ENCODE peak calls at places on chromosomes 16 and 17, in ten cellular contexts. One of them, this sample, is unnamed.

GRCh38 chr17:70552230-70552981 is 383.1 kb downstream of the KCNJ2 start:
- DNase-seq in uterus: no peak
- DNase-seq in suprapubic skin: no peak
- DNase-seq in HCT116: peak
- DNase-seq in ovary: no peak
- DNase-seq in heart left ventricle: no peak
- DNase-seq in body of pancreas: no peak
- DNase-seq in gastrocnemius medialis: no peak
- DNase-seq in tibial nerve: no peak
- DNase-seq in A549: peak
- DNase-seq in this sample: no peak

GRCh38 chr17:44221072-44221861 is 1.8 kb upstream of the UBTF start:
- DNase-seq in uterus: peak
- DNase-seq in suprapubic skin: peak
- DNase-seq in HCT116: no peak
- DNase-seq in ovary: peak
- DNase-seq in heart left ventricle: peak
- DNase-seq in body of pancreas: peak
- DNase-seq in gastrocnemius medialis: peak
- DNase-seq in tibial nerve: peak
- DNase-seq in A549: peak
- DNase-seq in this sample: peak

GRCh38 chr17:65104541-65104940 is 32.6 kb upstream of the RGS9 start:
- DNase-seq in uterus: no peak
- DNase-seq in suprapubic skin: no peak
- DNase-seq in HCT116: no peak
- DNase-seq in ovary: no peak
- DNase-seq in heart left ventricle: no peak
- DNase-seq in body of pancreas: no peak
- DNase-seq in gastrocnemius medialis: no peak
- DNase-seq in tibial nerve: no peak
- DNase-seq in A549: no peak
- DNase-seq in this sample: no peak

GRCh38 chr17:53837131-53837530 is 14.4 kb downstream of the KIF2B start:
- DNase-seq in uterus: no peak
- DNase-seq in suprapubic skin: no peak
- DNase-seq in HCT116: no peak
- DNase-seq in ovary: no peak
- DNase-seq in heart left ventricle: no peak
- DNase-seq in body of pancreas: no peak
- DNase-seq in gastrocnemius medialis: no peak
- DNase-seq in tibial nerve: no peak
- DNase-seq in A549: no peak
- DNase-seq in this sample: no peak

GRCh38 chr17:77317091-77317519 is 176.3 kb downstream of the SEC14L1 start:
- DNase-seq in uterus: no peak
- DNase-seq in suprapubic skin: peak
- DNase-seq in HCT116: no peak
- DNase-seq in ovary: no peak
- DNase-seq in heart left ventricle: peak
- DNase-seq in body of pancreas: no peak
- DNase-seq in gastrocnemius medialis: no peak
- DNase-seq in tibial nerve: no peak
- DNase-seq in A549: no peak
- DNase-seq in this sample: no peak

GRCh38 chr16:11181889-11182279 is 74.1 kb downstream of the SOCS1 start:
- DNase-seq in uterus: no peak
- DNase-seq in suprapubic skin: no peak
- DNase-seq in HCT116: no peak
- DNase-seq in ovary: no peak
- DNase-seq in heart left ventricle: no peak
- DNase-seq in body of pancreas: no peak
- DNase-seq in gastrocnemius medialis: no peak
- DNase-seq in tibial nerve: no peak
- DNase-seq in A549: no peak
- DNase-seq in this sample: peak

GRCh38 chr16:69514366-69514765 is 51.4 kb upstream of the NFAT5 start:
- DNase-seq in uterus: no peak
- DNase-seq in suprapubic skin: no peak
- DNase-seq in HCT116: no peak
- DNase-seq in ovary: no peak
- DNase-seq in heart left ventricle: no peak
- DNase-seq in body of pancreas: no peak
- DNase-seq in gastrocnemius medialis: no peak
- DNase-seq in tibial nerve: no peak
- DNase-seq in A549: no peak
- DNase-seq in this sample: no peak

GRCh38 chr16:66901626-66902025 is 17.1 kb downstream of the CDH16 start:
- DNase-seq in uterus: no peak
- DNase-seq in suprapubic skin: no peak
- DNase-seq in HCT116: no peak
- DNase-seq in ovary: no peak
- DNase-seq in heart left ventricle: no peak
- DNase-seq in body of pancreas: no peak
- DNase-seq in gastrocnemius medialis: peak
- DNase-seq in tibial nerve: no peak
- DNase-seq in A549: no peak
- DNase-seq in this sample: peak

GRCh38 chr17:16987830-16988601 is 16.1 kb upstream of the TNFRSF13B start:
- DNase-seq in uterus: peak
- DNase-seq in suprapubic skin: peak
- DNase-seq in HCT116: no peak
- DNase-seq in ovary: no peak
- DNase-seq in heart left ventricle: peak
- DNase-seq in body of pancreas: peak
- DNase-seq in gastrocnemius medialis: peak
- DNase-seq in tibial nerve: peak
- DNase-seq in A549: peak
- DNase-seq in this sample: no peak

GRCh38 chr17:16988749-16989229 is 16.9 kb upstream of the TNFRSF13B start:
- DNase-seq in uterus: no peak
- DNase-seq in suprapubic skin: no peak
- DNase-seq in HCT116: no peak
- DNase-seq in ovary: no peak
- DNase-seq in heart left ventricle: no peak
- DNase-seq in body of pancreas: no peak
- DNase-seq in gastrocnemius medialis: no peak
- DNase-seq in tibial nerve: no peak
- DNase-seq in A549: no peak
- DNase-seq in this sample: no peak

GRCh38 chr17:16989953-16990860 is 18.3 kb upstream of the TNFRSF13B start:
- DNase-seq in uterus: no peak
- DNase-seq in suprapubic skin: no peak
- DNase-seq in HCT116: no peak
- DNase-seq in ovary: no peak
- DNase-seq in heart left ventricle: no peak
- DNase-seq in body of pancreas: no peak
- DNase-seq in gastrocnemius medialis: no peak
- DNase-seq in tibial nerve: no peak
- DNase-seq in A549: no peak
- DNase-seq in this sample: no peak

GRCh38 chr17:16991349-16992009 is 19.6 kb upstream of the TNFRSF13B start:
- DNase-seq in uterus: peak
- DNase-seq in suprapubic skin: peak
- DNase-seq in HCT116: peak
- DNase-seq in ovary: peak
- DNase-seq in heart left ventricle: peak
- DNase-seq in body of pancreas: peak
- DNase-seq in gastrocnemius medialis: peak
- DNase-seq in tibial nerve: peak
- DNase-seq in A549: peak
- DNase-seq in this sample: peak

DNA sequence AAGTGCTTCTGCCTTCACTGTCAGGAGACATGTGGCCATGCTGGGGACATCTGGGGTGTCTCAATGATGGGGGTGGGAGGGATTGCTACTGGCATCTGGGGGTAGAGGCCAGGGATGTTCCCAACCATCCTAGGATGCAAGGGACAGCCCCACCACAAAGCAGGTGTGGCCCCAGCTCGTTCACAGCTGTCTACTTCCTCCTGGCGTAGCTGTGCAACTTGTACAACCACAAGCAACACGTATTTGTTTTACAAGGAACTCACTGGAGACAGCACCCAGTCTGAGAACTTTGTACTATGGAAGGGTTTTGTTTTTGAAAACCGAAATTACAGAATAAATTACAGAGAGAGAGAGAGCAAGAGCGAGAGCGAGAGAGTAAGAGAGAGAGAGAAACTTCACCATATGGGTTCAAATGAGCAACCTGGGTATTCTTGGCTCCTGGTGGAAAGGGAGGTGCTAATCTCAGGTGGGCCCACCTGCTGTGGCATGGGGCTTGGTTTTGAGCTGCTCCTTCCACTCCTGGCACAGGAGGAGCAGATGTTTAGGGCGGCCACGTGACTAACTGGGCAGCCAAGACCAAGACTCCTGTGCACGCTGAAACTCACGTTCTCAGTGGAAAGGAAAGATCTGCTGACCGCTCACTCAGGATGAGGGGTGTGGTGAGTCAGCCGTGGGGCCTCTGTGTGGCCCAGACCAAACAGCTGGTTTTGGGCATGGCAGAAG is 17.5 kb upstream of the TNFRSF13B start:
- DNase-seq in uterus: no peak
- DNase-seq in suprapubic skin: no peak
- DNase-seq in HCT116: no peak
- DNase-seq in ovary: no peak
- DNase-seq in heart left ventricle: no peak
- DNase-seq in body of pancreas: no peak
- DNase-seq in gastrocnemius medialis: no peak
- DNase-seq in tibial nerve: no peak
- DNase-seq in A549: no peak
- DNase-seq in this sample: no peak
- TF ChIP-seq POLR2A in uterus: no peak
- TF ChIP-seq POLR2A in suprapubic skin: no peak
- TF ChIP-seq POLR2A in HCT116: no peak
- TF ChIP-seq POLR2A in ovary: no peak
- TF ChIP-seq POLR2A in heart left ventricle: no peak
- TF ChIP-seq POLR2A in body of pancreas: no peak
- TF ChIP-seq POLR2A in gastrocnemius medialis: no peak
- TF ChIP-seq POLR2A in tibial nerve: no peak
- TF ChIP-seq POLR2A in A549: no peak
- TF ChIP-seq POLR2A in this sample: no peak

GRCh38 chr17:82006468-82007227 is 16.0 kb downstream of the CENPX start:
- DNase-seq in uterus: peak
- DNase-seq in suprapubic skin: no peak
- DNase-seq in HCT116: no peak
- DNase-seq in ovary: no peak
- DNase-seq in heart left ventricle: no peak
- DNase-seq in body of pancreas: no peak
- DNase-seq in gastrocnemius medialis: no peak
- DNase-seq in tibial nerve: no peak
- DNase-seq in A549: no peak
- DNase-seq in this sample: no peak

GRCh38 chr17:82004485-82005455 is 17.9 kb downstream of the CENPX start:
- DNase-seq in uterus: no peak
- DNase-seq in suprapubic skin: no peak
- DNase-seq in HCT116: no peak
- DNase-seq in ovary: no peak
- DNase-seq in heart left ventricle: no peak
- DNase-seq in body of pancreas: no peak
- DNase-seq in gastrocnemius medialis: no peak
- DNase-seq in tibial nerve: no peak
- DNase-seq in A549: no peak
- DNase-seq in this sample: no peak

GRCh38 chr17:82007228-82007494 is 15.5 kb downstream of the CENPX start:
- DNase-seq in uterus: no peak
- DNase-seq in suprapubic skin: no peak
- DNase-seq in HCT116: no peak
- DNase-seq in ovary: no peak
- DNase-seq in heart left ventricle: no peak
- DNase-seq in body of pancreas: no peak
- DNase-seq in gastrocnemius medialis: no peak
- DNase-seq in tibial nerve: no peak
- DNase-seq in A549: no peak
- DNase-seq in this sample: no peak

GRCh38 chr17:82007495-82008257 is 15.0 kb downstream of the CENPX start:
- DNase-seq in uterus: no peak
- DNase-seq in suprapubic skin: no peak
- DNase-seq in HCT116: no peak
- DNase-seq in ovary: no peak
- DNase-seq in heart left ventricle: no peak
- DNase-seq in body of pancreas: no peak
- DNase-seq in gastrocnemius medialis: no peak
- DNase-seq in tibial nerve: no peak
- DNase-seq in A549: no peak
- DNase-seq in this sample: no peak

GRCh38 chr17:82005701-82006348 is 16.9 kb downstream of the CENPX start:
- DNase-seq in uterus: no peak
- DNase-seq in suprapubic skin: no peak
- DNase-seq in HCT116: no peak
- DNase-seq in ovary: no peak
- DNase-seq in heart left ventricle: no peak
- DNase-seq in body of pancreas: no peak
- DNase-seq in gastrocnemius medialis: no peak
- DNase-seq in tibial nerve: no peak
- DNase-seq in A549: no peak
- DNase-seq in this sample: no peak
- TF ChIP-seq POLR2A in uterus: no peak
- TF ChIP-seq POLR2A in suprapubic skin: no peak
- TF ChIP-seq POLR2A in HCT116: no peak
- TF ChIP-seq POLR2A in ovary: no peak
- TF ChIP-seq POLR2A in heart left ventricle: no peak
- TF ChIP-seq POLR2A in body of pancreas: no peak
- TF ChIP-seq POLR2A in gastrocnemius medialis: no peak
- TF ChIP-seq POLR2A in tibial nerve: no peak
- TF ChIP-seq POLR2A in A549: no peak
- TF ChIP-seq POLR2A in this sample: no peak

GRCh38 chr16:85819711-85820110 is 20.2 kb downstream of the COX4I1 start:
- DNase-seq in uterus: no peak
- DNase-seq in suprapubic skin: no peak
- DNase-seq in HCT116: no peak
- DNase-seq in ovary: no peak
- DNase-seq in heart left ventricle: no peak
- DNase-seq in body of pancreas: peak
- DNase-seq in gastrocnemius medialis: no peak
- DNase-seq in tibial nerve: no peak
- DNase-seq in A549: peak
- DNase-seq in this sample: no peak

GRCh38 chr16:85823328-85823920 is 23.9 kb downstream of the COX4I1 start:
- DNase-seq in uterus: no peak
- DNase-seq in suprapubic skin: no peak
- DNase-seq in HCT116: no peak
- DNase-seq in ovary: no peak
- DNase-seq in heart left ventricle: no peak
- DNase-seq in body of pancreas: no peak
- DNase-seq in gastrocnemius medialis: no peak
- DNase-seq in tibial nerve: no peak
- DNase-seq in A549: no peak
- DNase-seq in this sample: no peak

GRCh38 chr16:85822145-85822544 is 22.6 kb downstream of the COX4I1 start:
- DNase-seq in uterus: no peak
- DNase-seq in suprapubic skin: no peak
- DNase-seq in HCT116: no peak
- DNase-seq in ovary: no peak
- DNase-seq in heart left ventricle: no peak
- DNase-seq in body of pancreas: no peak
- DNase-seq in gastrocnemius medialis: no peak
- DNase-seq in tibial nerve: no peak
- DNase-seq in A549: no peak
- DNase-seq in this sample: no peak

GRCh38 chr16:85820604-85821372 is 21.3 kb downstream of the COX4I1 start:
- DNase-seq in uterus: no peak
- DNase-seq in suprapubic skin: no peak
- DNase-seq in HCT116: peak
- DNase-seq in ovary: no peak
- DNase-seq in heart left ventricle: no peak
- DNase-seq in body of pancreas: no peak
- DNase-seq in gastrocnemius medialis: no peak
- DNase-seq in tibial nerve: no peak
- DNase-seq in A549: no peak
- DNase-seq in this sample: no peak

DNA sequence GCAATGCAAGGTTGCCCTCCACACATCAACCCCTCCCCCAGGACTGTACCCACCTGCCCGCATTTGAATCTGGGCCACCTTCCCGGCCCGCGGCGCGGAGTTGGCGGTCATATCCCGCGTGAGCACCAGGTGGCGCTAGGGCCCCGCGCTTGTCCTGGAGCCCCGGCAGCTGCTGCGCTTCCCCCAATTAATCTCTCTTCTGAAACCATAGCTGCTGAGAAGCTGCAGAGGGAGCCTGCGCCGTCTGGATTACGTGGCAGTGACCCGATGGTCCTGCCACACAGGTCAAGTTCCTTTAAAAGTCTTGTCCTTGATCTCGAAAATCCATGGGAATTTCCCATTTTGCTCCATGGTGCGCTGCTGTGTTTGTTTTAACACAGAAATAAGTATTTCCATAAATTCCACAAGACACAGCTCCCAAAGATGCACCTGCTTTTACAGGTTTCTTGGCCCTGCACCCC is 22.0 kb downstream of the COX4I1 start:
- DNase-seq in uterus: peak
- DNase-seq in suprapubic skin: peak
- DNase-seq in HCT116: peak
- DNase-seq in ovary: peak
- DNase-seq in heart left ventricle: peak
- DNase-seq in body of pancreas: peak
- DNase-seq in gastrocnemius medialis: peak
- DNase-seq in tibial nerve: peak
- DNase-seq in A549: peak
- DNase-seq in this sample: peak
- TF ChIP-seq POLR2A in uterus: no peak
- TF ChIP-seq POLR2A in suprapubic skin: no peak
- TF ChIP-seq POLR2A in HCT116: no peak
- TF ChIP-seq POLR2A in ovary: no peak
- TF ChIP-seq POLR2A in heart left ventricle: no peak
- TF ChIP-seq POLR2A in body of pancreas: no peak
- TF ChIP-seq POLR2A in gastrocnemius medialis: no peak
- TF ChIP-seq POLR2A in tibial nerve: no peak
- TF ChIP-seq POLR2A in A549: no peak
- TF ChIP-seq POLR2A in this sample: no peak

DNA sequence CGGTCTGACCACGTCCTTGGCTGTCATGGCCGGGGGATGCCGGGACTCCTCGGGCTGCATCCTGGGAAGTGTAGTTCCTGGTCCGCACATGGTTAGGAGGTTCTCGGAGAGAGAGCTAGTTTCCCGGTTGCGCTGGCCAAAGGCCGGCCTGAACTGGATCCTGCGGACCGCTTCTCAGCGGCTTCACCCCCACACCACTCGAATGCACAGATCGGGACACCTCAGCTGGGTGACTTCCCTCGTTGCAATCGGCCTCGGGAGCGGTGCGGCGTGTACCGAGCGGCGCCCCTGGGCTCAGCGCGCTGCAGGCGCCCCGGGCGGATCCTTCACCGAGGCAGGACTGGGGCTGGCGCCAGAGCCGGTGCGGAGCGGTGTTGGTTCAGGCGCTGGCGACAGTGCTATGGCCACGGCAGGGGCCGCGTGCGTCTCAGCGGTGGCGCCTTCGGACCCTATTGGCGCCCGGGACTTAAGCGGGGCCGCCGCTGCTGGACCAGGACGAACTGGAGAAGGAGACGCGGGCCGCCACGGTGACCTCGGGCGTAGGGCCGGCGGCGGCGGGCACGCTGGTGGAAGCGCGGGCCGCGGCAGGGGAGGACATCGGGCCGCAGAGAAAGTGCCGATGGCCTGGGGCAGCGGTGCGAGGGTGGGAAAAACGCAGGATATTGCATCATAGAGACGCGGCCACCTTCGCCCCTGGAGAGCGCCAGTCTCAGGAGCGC is 11.5 kb downstream of the ZNF629 start:
- DNase-seq in uterus: peak
- DNase-seq in suprapubic skin: peak
- DNase-seq in HCT116: peak
- DNase-seq in ovary: peak
- DNase-seq in heart left ventricle: peak
- DNase-seq in body of pancreas: peak
- DNase-seq in gastrocnemius medialis: peak
- DNase-seq in tibial nerve: peak
- DNase-seq in A549: peak
- DNase-seq in this sample: peak
- TF ChIP-seq POLR2A in uterus: no peak
- TF ChIP-seq POLR2A in suprapubic skin: no peak
- TF ChIP-seq POLR2A in HCT116: no peak
- TF ChIP-seq POLR2A in ovary: peak
- TF ChIP-seq POLR2A in heart left ventricle: no peak
- TF ChIP-seq POLR2A in body of pancreas: peak
- TF ChIP-seq POLR2A in gastrocnemius medialis: peak
- TF ChIP-seq POLR2A in tibial nerve: peak
- TF ChIP-seq POLR2A in A549: peak
- TF ChIP-seq POLR2A in this sample: peak

This sample was measured in thyroid gland.